ENCODE peak calls at places on chromosomes 4 and X, in four cellular contexts. Q is K562, Z is HL-60, D is GM12878. S is an unnamed sample.

GRCh38 chr4:101911616-101912015 is 121.1 kb downstream of the BANK1 start:
- DNase-seq in Q (no peak), Z (no peak), D (no peak), S (no peak)

GRCh38 chrX:20593836-20594235 is 327.1 kb upstream of the RPS6KA3 start:
- DNase-seq in Z (no peak), D (no peak), Q (no peak), S (no peak)

GRCh38 chr4:121819216-121819980 is 4.3 kb downstream of the CCNA2 start:
- DNase-seq in D (no peak), Q (no peak), Z (no peak), S (no peak)

GRCh38 chrX:103356897-103357296 is 591 bp downstream of the TCEAL9 start:
- DNase-seq in Z (no peak), Q (peak; percentile 27), D (no peak), S (no peak)

GRCh38 chr4:41320278-41320677 is 63.5 kb downstream of the UCHL1 start:
- DNase-seq in Q (no peak), D (no peak), Z (no peak), S (no peak)

GRCh38 chr4:176489001-176489400 is 169.2 kb downstream of the SPCS3 start:
- DNase-seq in D (no peak), Z (no peak), Q (no peak), S (no peak)

GRCh38 chr4:7021930-7022658 is 21.1 kb upstream of the TADA2B start:
- DNase-seq in D (no peak), Q (no peak), Z (no peak), S (no peak)

GRCh38 chr4:3226467-3226866 is 22.5 kb upstream of the MSANTD1 start:
- DNase-seq in Z (peak; percentile 49), D (no peak), Q (no peak), S (no peak)

GRCh38 chrX:47221756-47222155 is 3.3 kb downstream of the CDK16 start:
- DNase-seq in Q (no peak), Z (no peak), D (no peak), S (no peak)

GRCh38 chrX:119391279-119391678 is 7.9 kb upstream of the SLC25A43 start:
- DNase-seq in Q (peak; percentile 30), Z (peak; percentile 11), D (no peak), S (peak; percentile 29)

GRCh38 chr4:168124008-168124641 is 31.8 kb downstream of the ANXA10 start:
- DNase-seq in Q (no peak), D (no peak), Z (no peak), S (no peak)

GRCh38 chr4:5930456-5930855 is 37.6 kb upstream of the CRMP1 start:
- DNase-seq in Q (no peak), Z (no peak), D (no peak), S (no peak)

GRCh38 chr4:33494150-33494549 is 2750.2 kb downstream of the ARAP2 start:
- DNase-seq in Q (peak; percentile 2), D (no peak), Z (no peak), S (no peak)

GRCh38 chrX:108641589-108642272 is 94.6 kb downstream of the IRS4 start:
- DNase-seq in Z (no peak), D (no peak), Q (no peak), S (no peak)

GRCh38 chr4:186781032-186781917 is 57.6 kb upstream of the FAT1 start:
- DNase-seq in Z (no peak), D (no peak), Q (no peak), S (no peak)

GRCh38 chr4:54998991-54999390 is 126.4 kb downstream of the KDR start:
- DNase-seq in Z (no peak), D (no peak), Q (no peak), S (no peak)

GRCh38 chr4:2048831-2049230 is 10.3 kb upstream of the NAT8L start:
- DNase-seq in Q (no peak), D (no peak), Z (no peak), S (no peak)

GRCh38 chrX:155997436-155997835 is at the start of gene IL9R:
- DNase-seq in Z (peak; percentile 46), Q (peak; percentile 40), D (peak; percentile 15), S (no peak)

GRCh38 chr4:168598191-168598590 is 101.3 kb downstream of the PALLD start:
- DNase-seq in Z (no peak), D (no peak), Q (no peak), S (no peak)

GRCh38 chrX:103170216-103170615 is 44.7 kb upstream of the BEX4 start:
- DNase-seq in D (no peak), Z (no peak), Q (no peak), S (no peak)

GRCh38 chr4:40349561-40350198 is 14.5 kb downstream of the CHRNA9 start:
- DNase-seq in D (no peak), Z (no peak), Q (no peak), S (no peak)

GRCh38 chr4:25564836-25565235 is 90.8 kb upstream of the SLC34A2 start:
- DNase-seq in Q (no peak), Z (no peak), D (no peak), S (no peak)

GRCh38 chr4:95250544-95251137 is 298.1 kb downstream of the UNC5C start:
- DNase-seq in Z (no peak), Q (no peak), D (no peak), S (no peak)

GRCh38 chrX:17591741-17592110 is 145.6 kb upstream of the SCML1 start:
- DNase-seq in D (no peak), Q (no peak), Z (no peak), S (no peak)
- TF ChIP-seq POLR2AphosphoS5 in D (no peak), Q (no peak), Z (no peak), S (no peak)

DNA sequence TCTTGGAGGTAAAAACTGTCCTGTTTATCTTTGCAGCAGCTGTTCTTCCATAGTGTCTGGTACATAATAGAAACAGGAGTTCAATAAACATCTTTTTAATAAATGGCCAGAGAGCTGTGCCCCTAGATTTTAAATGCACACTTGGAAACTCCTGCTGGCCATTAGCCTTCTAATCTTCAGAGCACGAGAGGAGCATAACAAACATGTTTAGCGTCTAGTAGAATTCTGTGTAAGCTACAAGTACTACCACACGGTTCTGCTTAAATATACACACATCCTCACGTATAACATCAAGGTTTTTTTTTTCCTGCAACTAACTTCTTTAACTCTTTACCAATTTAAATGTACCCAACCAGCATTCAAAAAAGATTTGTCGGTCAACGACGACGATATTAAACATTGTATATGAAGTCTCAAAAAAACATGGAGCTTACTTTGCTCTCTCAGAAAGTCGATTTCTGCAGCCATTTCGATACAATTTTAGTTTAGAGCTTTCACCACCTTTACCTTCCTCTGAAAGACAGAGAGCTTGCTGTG is 635 bp downstream of the SCLT1 start:
- DNase-seq in D (no peak), Z (no peak), Q (no peak), S (no peak)
- TF ChIP-seq SPI1 in D (no peak), Z (no peak), Q (no peak), S (no peak)

DNA sequence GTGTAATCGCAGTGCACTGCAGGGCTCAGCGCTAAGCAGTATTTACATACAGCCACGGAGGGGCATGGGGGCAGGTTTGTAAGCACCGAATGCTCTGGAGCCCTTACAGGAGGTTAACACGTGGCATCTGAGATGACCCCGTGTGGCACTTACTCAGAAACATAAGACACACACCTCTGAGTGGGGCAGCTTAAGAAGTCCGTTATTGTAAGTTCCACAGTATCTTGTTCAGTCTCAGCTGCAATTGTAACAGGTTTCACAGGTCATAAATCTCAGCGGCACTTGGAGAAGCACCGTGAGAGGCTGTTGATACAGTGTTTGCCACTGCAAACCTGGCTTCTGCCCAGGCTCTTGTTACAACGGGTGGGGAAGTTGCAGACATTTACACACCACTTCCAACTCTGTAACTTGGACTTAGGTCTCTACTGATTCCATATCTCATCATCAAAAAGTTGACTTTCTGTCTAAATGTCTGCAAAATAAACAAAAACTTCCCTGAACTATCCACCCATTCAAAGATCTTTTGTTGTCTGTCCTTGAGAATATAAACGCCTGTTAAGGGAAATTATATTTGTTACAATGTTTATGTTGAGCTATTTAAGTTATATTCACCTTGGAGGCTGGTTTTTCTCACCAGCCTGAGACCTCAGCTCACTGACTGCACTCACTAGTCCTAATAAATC is 10.3 kb downstream of the CPLX1 start:
- DNase-seq in Q (no peak), D (no peak), Z (no peak), S (no peak)
- TF ChIP-seq POLR2AphosphoS5 in Q (no peak), D (no peak), Z (no peak), S (no peak)

DNA sequence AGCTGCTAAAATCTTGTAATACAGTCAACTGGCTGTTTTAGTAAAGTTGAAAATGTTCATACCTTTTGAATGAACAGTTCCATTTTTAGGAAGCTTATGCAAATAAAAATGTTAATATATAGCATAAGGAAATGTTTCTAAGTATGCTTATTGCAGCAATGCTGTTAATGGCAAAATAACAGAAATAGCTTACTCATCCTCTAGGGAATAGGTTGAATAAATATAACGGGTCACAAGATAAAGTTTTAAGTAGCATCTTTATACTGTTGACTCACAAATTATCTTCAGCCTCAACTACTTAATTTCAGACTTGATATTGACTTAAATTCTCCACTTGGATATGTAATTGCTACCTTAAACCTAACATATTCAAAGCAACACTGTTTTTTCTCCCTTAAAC is 27.7 kb downstream of the HERC3 start:
- DNase-seq in D (no peak), Q (no peak), Z (no peak), S (no peak)
- TF ChIP-seq SPI1 in D (no peak), Q (no peak), Z (no peak), S (no peak)

DNA sequence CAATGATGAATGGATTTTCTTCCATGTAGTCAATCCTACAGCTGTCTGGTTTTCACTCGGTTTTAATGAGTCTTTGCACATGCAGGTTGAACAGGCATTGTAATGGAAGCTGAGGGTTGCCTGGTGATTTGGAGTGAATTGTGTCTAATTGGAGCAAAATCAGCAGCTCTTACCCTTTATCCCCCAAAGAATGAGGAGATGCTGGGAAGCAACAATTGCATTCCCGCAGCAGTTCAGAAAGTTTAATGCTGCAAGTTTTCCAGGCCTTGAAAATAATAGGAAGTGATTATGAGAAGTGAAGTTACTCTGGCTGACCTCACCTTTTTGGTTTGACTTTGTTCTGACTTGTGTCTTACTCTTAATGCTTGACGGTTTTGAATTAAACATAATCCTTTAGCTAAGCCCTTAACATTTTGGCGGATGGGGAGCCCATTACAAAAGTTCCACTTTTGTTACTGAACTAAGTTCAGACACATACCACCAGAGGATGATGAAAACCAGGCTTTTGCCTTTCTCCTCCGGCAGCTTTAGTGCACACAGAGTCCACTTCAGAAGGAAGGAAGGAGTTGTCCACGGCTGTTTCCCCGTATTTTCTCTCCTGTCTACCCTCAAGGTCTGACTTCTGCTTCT is 78.8 kb upstream of the TBC1D9 start:
- DNase-seq in D (no peak), Z (no peak), Q (no peak), S (no peak)
- TF ChIP-seq POLR2AphosphoS5 in D (no peak), Z (no peak), Q (no peak), S (no peak)

GRCh38 chrX:30530591-30530990 is 47.0 kb downstream of the TASL start:
- DNase-seq in D (no peak), Q (no peak), Z (no peak), S (no peak)

GRCh38 chrX:30538271-30538670 is 39.3 kb downstream of the TASL start:
- DNase-seq in Z (no peak), Q (no peak), D (no peak), S (no peak)

DNA sequence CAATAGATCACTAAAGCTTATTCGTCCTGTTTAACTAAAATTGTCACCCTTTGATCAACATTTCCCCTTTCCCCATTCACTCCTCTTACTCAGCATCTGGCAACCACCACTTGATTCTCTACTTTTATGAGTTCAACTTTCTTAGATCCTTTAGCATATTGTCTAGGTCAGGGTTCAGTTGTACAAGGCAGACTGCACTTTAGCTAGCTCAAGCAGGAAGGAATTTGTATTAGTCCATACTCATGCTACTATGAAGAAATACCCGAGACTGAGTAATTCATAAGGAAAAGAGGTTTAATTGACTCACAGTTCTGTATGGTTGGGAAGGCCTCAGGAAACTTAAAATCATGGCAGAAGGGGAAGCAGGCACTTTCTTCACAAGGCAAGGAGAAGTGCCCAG is 44.3 kb downstream of the TASL start:
- DNase-seq in D (no peak), Z (peak; percentile 19), Q (no peak), S (no peak)
- TF ChIP-seq SPI1 in D (no peak), Z (no peak), Q (no peak), S (no peak)